ENCODE peak calls at places on chromosomes 2 and 18, in seven cellular contexts. One of them, this sample, is unnamed.

GRCh38 chr2:188444106-188444835 is 152.6 kb downstream of the GULP1 start:
- DNase-seq in lower lobe of right lung: no peak
- DNase-seq in fibroblast of mammary gland: no peak
- DNase-seq in kidney epithelial cell: no peak
- DNase-seq in upper lobe of right lung: no peak
- DNase-seq in SK-N-SH: no peak
- DNase-seq in GM23338: no peak
- DNase-seq in this sample: no peak

GRCh38 chr2:100427627-100428258 is 10.3 kb upstream of the CHST10 start:
- DNase-seq in fibroblast of mammary gland: peak
- DNase-seq in SK-N-SH: peak
- DNase-seq in upper lobe of right lung: peak
- DNase-seq in GM23338: peak
- DNase-seq in kidney epithelial cell: no peak
- DNase-seq in lower lobe of right lung: peak
- DNase-seq in this sample: no peak

GRCh38 chr2:172086349-172087190 is 1.3 kb downstream of the DLX1 start:
- DNase-seq in fibroblast of mammary gland: no peak
- DNase-seq in upper lobe of right lung: no peak
- DNase-seq in SK-N-SH: peak
- DNase-seq in GM23338: peak
- DNase-seq in lower lobe of right lung: no peak
- DNase-seq in kidney epithelial cell: no peak
- DNase-seq in this sample: no peak

GRCh38 chr18:73638709-73639108 is 508.9 kb downstream of the FBXO15 start:
- DNase-seq in SK-N-SH: no peak
- DNase-seq in fibroblast of mammary gland: peak
- DNase-seq in kidney epithelial cell: no peak
- DNase-seq in upper lobe of right lung: no peak
- DNase-seq in lower lobe of right lung: no peak
- DNase-seq in GM23338: no peak
- DNase-seq in this sample: no peak

GRCh38 chr2:159010963-159011362 is 42.5 kb downstream of the TANC1 start:
- DNase-seq in fibroblast of mammary gland: peak
- DNase-seq in lower lobe of right lung: no peak
- DNase-seq in SK-N-SH: no peak
- DNase-seq in GM23338: no peak
- DNase-seq in upper lobe of right lung: no peak
- DNase-seq in kidney epithelial cell: no peak
- DNase-seq in this sample: no peak

GRCh38 chr18:48216639-48217280 is 192.4 kb downstream of the ZBTB7C start:
- DNase-seq in fibroblast of mammary gland: no peak
- DNase-seq in upper lobe of right lung: no peak
- DNase-seq in GM23338: no peak
- DNase-seq in SK-N-SH: no peak
- DNase-seq in kidney epithelial cell: no peak
- DNase-seq in lower lobe of right lung: no peak
- DNase-seq in this sample: no peak

GRCh38 chr18:42141439-42141838 is 186.4 kb downstream of the PIK3C3 start:
- DNase-seq in GM23338: peak
- DNase-seq in fibroblast of mammary gland: peak
- DNase-seq in SK-N-SH: no peak
- DNase-seq in upper lobe of right lung: no peak
- DNase-seq in kidney epithelial cell: no peak
- DNase-seq in lower lobe of right lung: no peak
- DNase-seq in this sample: no peak

GRCh38 chr18:13264091-13264777 is 45.7 kb downstream of the LDLRAD4 start:
- DNase-seq in GM23338: no peak
- DNase-seq in SK-N-SH: peak
- DNase-seq in fibroblast of mammary gland: no peak
- DNase-seq in lower lobe of right lung: no peak
- DNase-seq in kidney epithelial cell: no peak
- DNase-seq in upper lobe of right lung: peak
- DNase-seq in this sample: no peak

GRCh38 chr2:202317080-202317859 is 51.7 kb downstream of the NOP58 start:
- DNase-seq in GM23338: peak
- DNase-seq in upper lobe of right lung: no peak
- DNase-seq in kidney epithelial cell: peak
- DNase-seq in lower lobe of right lung: no peak
- DNase-seq in SK-N-SH: peak
- DNase-seq in fibroblast of mammary gland: peak
- DNase-seq in this sample: no peak

GRCh38 chr18:32324173-32324572 is 134.3 kb downstream of the MEP1B start:
- DNase-seq in kidney epithelial cell: no peak
- DNase-seq in upper lobe of right lung: no peak
- DNase-seq in GM23338: no peak
- DNase-seq in lower lobe of right lung: no peak
- DNase-seq in SK-N-SH: no peak
- DNase-seq in fibroblast of mammary gland: peak
- DNase-seq in this sample: no peak

GRCh38 chr18:45588284-45588683 is 27.0 kb upstream of the SLC14A2 start:
- DNase-seq in kidney epithelial cell: no peak
- DNase-seq in SK-N-SH: no peak
- DNase-seq in fibroblast of mammary gland: peak
- DNase-seq in upper lobe of right lung: no peak
- DNase-seq in GM23338: no peak
- DNase-seq in lower lobe of right lung: no peak
- DNase-seq in this sample: no peak

GRCh38 chr2:62467475-62468321 is 38.3 kb downstream of the TMEM17 start:
- DNase-seq in lower lobe of right lung: peak
- DNase-seq in SK-N-SH: no peak
- DNase-seq in upper lobe of right lung: no peak
- DNase-seq in GM23338: peak
- DNase-seq in kidney epithelial cell: no peak
- DNase-seq in fibroblast of mammary gland: peak
- DNase-seq in this sample: no peak

GRCh38 chr2:64713686-64714085 is 60.0 kb upstream of the SERTAD2 start:
- DNase-seq in kidney epithelial cell: no peak
- DNase-seq in SK-N-SH: no peak
- DNase-seq in GM23338: no peak
- DNase-seq in fibroblast of mammary gland: no peak
- DNase-seq in upper lobe of right lung: no peak
- DNase-seq in lower lobe of right lung: no peak
- DNase-seq in this sample: no peak

GRCh38 chr18:25453556-25454269 is 101.7 kb upstream of the ZNF521 start:
- DNase-seq in kidney epithelial cell: peak
- DNase-seq in upper lobe of right lung: no peak
- DNase-seq in GM23338: no peak
- DNase-seq in lower lobe of right lung: no peak
- DNase-seq in SK-N-SH: no peak
- DNase-seq in fibroblast of mammary gland: peak
- DNase-seq in this sample: no peak

GRCh38 chr2:192146069-192147006 is 48.4 kb downstream of the TMEFF2 start:
- DNase-seq in GM23338: no peak
- DNase-seq in lower lobe of right lung: no peak
- DNase-seq in upper lobe of right lung: no peak
- DNase-seq in SK-N-SH: no peak
- DNase-seq in kidney epithelial cell: peak
- DNase-seq in fibroblast of mammary gland: peak
- DNase-seq in this sample: no peak

GRCh38 chr18:3183103-3183717 is 36.6 kb downstream of the MYOM1 start:
- DNase-seq in lower lobe of right lung: no peak
- DNase-seq in kidney epithelial cell: no peak
- DNase-seq in GM23338: peak
- DNase-seq in upper lobe of right lung: no peak
- DNase-seq in fibroblast of mammary gland: no peak
- DNase-seq in SK-N-SH: no peak
- DNase-seq in this sample: no peak

GRCh38 chr2:12719400-12720104 is 2.8 kb downstream of the TRIB2 start:
- DNase-seq in lower lobe of right lung: no peak
- DNase-seq in SK-N-SH: no peak
- DNase-seq in kidney epithelial cell: no peak
- DNase-seq in GM23338: no peak
- DNase-seq in fibroblast of mammary gland: peak
- DNase-seq in upper lobe of right lung: no peak
- DNase-seq in this sample: no peak

GRCh38 chr18:35572644-35573043 is 8.9 kb upstream of the GALNT1 start:
- DNase-seq in fibroblast of mammary gland: peak
- DNase-seq in upper lobe of right lung: no peak
- DNase-seq in GM23338: no peak
- DNase-seq in lower lobe of right lung: no peak
- DNase-seq in SK-N-SH: no peak
- DNase-seq in kidney epithelial cell: no peak
- DNase-seq in this sample: no peak

GRCh38 chr2:135916232-135916631 is 40.0 kb upstream of the MCM6 start:
- DNase-seq in kidney epithelial cell: peak
- DNase-seq in GM23338: peak
- DNase-seq in lower lobe of right lung: no peak
- DNase-seq in SK-N-SH: peak
- DNase-seq in upper lobe of right lung: no peak
- DNase-seq in fibroblast of mammary gland: peak
- DNase-seq in this sample: no peak

GRCh38 chr2:205496777-205497176 is 185.5 kb upstream of the NRP2 start:
- DNase-seq in lower lobe of right lung: no peak
- DNase-seq in upper lobe of right lung: no peak
- DNase-seq in SK-N-SH: no peak
- DNase-seq in GM23338: no peak
- DNase-seq in kidney epithelial cell: no peak
- DNase-seq in fibroblast of mammary gland: peak
- DNase-seq in this sample: no peak

GRCh38 chr2:88265352-88265960 is 95.3 kb downstream of the THNSL2 start:
- DNase-seq in SK-N-SH: no peak
- DNase-seq in kidney epithelial cell: no peak
- DNase-seq in GM23338: no peak
- DNase-seq in fibroblast of mammary gland: peak
- DNase-seq in lower lobe of right lung: no peak
- DNase-seq in upper lobe of right lung: no peak
- DNase-seq in this sample: no peak

GRCh38 chr2:51722311-51722710 is 690.4 kb upstream of the NRXN1 start:
- DNase-seq in kidney epithelial cell: no peak
- DNase-seq in GM23338: no peak
- DNase-seq in fibroblast of mammary gland: peak
- DNase-seq in upper lobe of right lung: no peak
- DNase-seq in SK-N-SH: no peak
- DNase-seq in lower lobe of right lung: no peak
- DNase-seq in this sample: no peak

GRCh38 chr2:144374163-144374661 is 145.7 kb downstream of the ZEB2 start:
- DNase-seq in fibroblast of mammary gland: peak
- DNase-seq in upper lobe of right lung: no peak
- DNase-seq in kidney epithelial cell: no peak
- DNase-seq in GM23338: no peak
- DNase-seq in lower lobe of right lung: no peak
- DNase-seq in SK-N-SH: no peak
- DNase-seq in this sample: no peak

GRCh38 chr2:137910641-137911040 is 53.6 kb upstream of the HNMT start:
- DNase-seq in kidney epithelial cell: no peak
- DNase-seq in upper lobe of right lung: no peak
- DNase-seq in GM23338: peak
- DNase-seq in fibroblast of mammary gland: peak
- DNase-seq in lower lobe of right lung: no peak
- DNase-seq in SK-N-SH: no peak
- DNase-seq in this sample: no peak
- TF ChIP-seq CTCF in kidney epithelial cell: peak
- TF ChIP-seq CTCF in upper lobe of right lung: peak
- TF ChIP-seq CTCF in GM23338: peak
- TF ChIP-seq CTCF in fibroblast of mammary gland: peak
- TF ChIP-seq CTCF in lower lobe of right lung: peak
- TF ChIP-seq CTCF in SK-N-SH: peak
- TF ChIP-seq CTCF in this sample: peak

GRCh38 chr18:77054606-77055428 is 77.8 kb downstream of the MBP start:
- DNase-seq in GM23338: peak
- DNase-seq in SK-N-SH: peak
- DNase-seq in kidney epithelial cell: no peak
- DNase-seq in fibroblast of mammary gland: peak
- DNase-seq in lower lobe of right lung: peak
- DNase-seq in upper lobe of right lung: peak
- DNase-seq in this sample: peak
- TF ChIP-seq CTCF in GM23338: peak
- TF ChIP-seq CTCF in SK-N-SH: peak
- TF ChIP-seq CTCF in kidney epithelial cell: peak
- TF ChIP-seq CTCF in fibroblast of mammary gland: peak
- TF ChIP-seq CTCF in lower lobe of right lung: peak
- TF ChIP-seq CTCF in upper lobe of right lung: peak
- TF ChIP-seq CTCF in this sample: peak

DNA sequence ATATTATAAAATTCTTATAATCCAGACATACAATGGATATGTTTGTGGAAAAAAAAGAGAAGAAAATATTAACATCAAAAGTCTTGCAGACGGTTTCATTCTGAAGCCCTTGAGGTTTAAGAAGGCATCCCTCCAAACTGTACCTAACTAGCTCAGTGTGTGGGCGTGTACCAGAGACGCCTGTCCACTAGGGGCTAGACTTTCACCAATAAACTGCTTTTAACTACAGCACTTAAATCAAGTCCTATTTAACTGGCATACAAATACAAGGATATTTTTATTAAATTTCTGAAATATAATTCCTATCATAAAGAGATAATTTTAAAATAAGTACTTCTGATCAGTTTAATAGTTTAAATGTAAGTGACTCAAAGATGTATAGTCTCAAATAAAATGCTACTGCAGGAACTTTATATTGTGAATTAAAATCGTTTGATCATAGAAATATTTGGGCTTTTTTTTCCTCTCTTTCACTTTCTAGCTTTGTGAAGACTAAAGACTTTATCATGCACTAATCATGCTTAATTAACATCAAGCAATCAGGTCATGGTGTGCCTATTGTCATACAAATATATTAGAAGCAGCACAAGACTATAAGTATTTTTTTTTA is 437.7 kb downstream of the SATB2 start:
- DNase-seq in GM23338: peak
- DNase-seq in lower lobe of right lung: no peak
- DNase-seq in upper lobe of right lung: no peak
- DNase-seq in SK-N-SH: peak
- DNase-seq in kidney epithelial cell: peak
- DNase-seq in fibroblast of mammary gland: peak
- DNase-seq in this sample: no peak
- TF ChIP-seq CTCF in GM23338: peak
- TF ChIP-seq CTCF in lower lobe of right lung: peak
- TF ChIP-seq CTCF in upper lobe of right lung: peak
- TF ChIP-seq CTCF in SK-N-SH: peak
- TF ChIP-seq CTCF in kidney epithelial cell: peak
- TF ChIP-seq CTCF in fibroblast of mammary gland: peak
- TF ChIP-seq CTCF in this sample: no peak

GRCh38 chr2:8103085-8103708 is 578.7 kb upstream of the ID2 start:
- DNase-seq in fibroblast of mammary gland: peak
- DNase-seq in GM23338: no peak
- DNase-seq in lower lobe of right lung: no peak
- DNase-seq in SK-N-SH: no peak
- DNase-seq in kidney epithelial cell: no peak
- DNase-seq in upper lobe of right lung: no peak
- DNase-seq in this sample: no peak
- TF ChIP-seq CTCF in fibroblast of mammary gland: no peak
- TF ChIP-seq CTCF in GM23338: no peak
- TF ChIP-seq CTCF in lower lobe of right lung: no peak
- TF ChIP-seq CTCF in SK-N-SH: no peak
- TF ChIP-seq CTCF in kidney epithelial cell: no peak
- TF ChIP-seq CTCF in upper lobe of right lung: no peak
- TF ChIP-seq CTCF in this sample: no peak